ENCODE peak calls at places on chromosome 11, in seven cellular contexts. X is T-helper 17 cell, M is NCI-H774, A is NCI-H510A, T is NCI-H1105, J is nephron progenitor cell, U is epithelial cell of esophagus. C is an unnamed sample.

GRCh38 chr11:117734596-117734995 is 62.4 kb downstream of the DSCAML1 start:
- DNase-seq in X (no peak), J (no peak), A (peak), T (no peak), M (peak), U (no peak), C (peak)

GRCh38 chr11:46914363-46914762 is 4.0 kb downstream of the LRP4 start:
- DNase-seq in A (no peak), M (no peak), U (peak), X (no peak), J (peak), T (no peak), C (no peak)

GRCh38 chr11:47507016-47507631 is 45.8 kb downstream of the CELF1 start:
- DNase-seq in M (no peak), J (no peak), X (no peak), T (no peak), A (no peak), U (no peak), C (no peak)

GRCh38 chr11:62336949-62337681 is at the start of gene ASRGL1:
- DNase-seq in A (peak), J (peak), U (peak), M (peak), X (peak), T (peak), C (peak)

GRCh38 chr11:58276151-58276550 is 8.1 kb upstream of the OR10W1 start:
- DNase-seq in M (no peak), U (peak), A (no peak), T (no peak), X (no peak), J (no peak), C (no peak)

GRCh38 chr11:15698855-15699254 is 584.1 kb downstream of the INSC start:
- DNase-seq in J (no peak), T (no peak), A (no peak), M (no peak), X (no peak), U (no peak), C (no peak)

GRCh38 chr11:79950172-79950571 is 509.3 kb upstream of the TENM4 start:
- DNase-seq in A (no peak), M (no peak), X (no peak), J (no peak), T (no peak), U (no peak), C (no peak)

GRCh38 chr11:118438314-118438931 is 2.1 kb downstream of the KMT2A start:
- DNase-seq in J (peak), T (peak), A (peak), M (peak), X (peak), U (peak), C (no peak)

GRCh38 chr11:75031224-75031753 is 42.6 kb downstream of the NEU3 start:
- DNase-seq in X (no peak), U (peak), J (no peak), T (no peak), A (no peak), M (no peak), C (no peak)

C was measured in NCI-H2107.